ENCODE peak calls at places on chromosomes 5 and 9, in four cellular contexts. One of them, this sample, is unnamed.

GRCh38 chr5:154829181-154829588 is 21.2 kb downstream of the FAXDC2 start:
- DNase-seq in tibial nerve: no peak
- DNase-seq in right lobe of liver: no peak
- DNase-seq in PC-3: no peak
- DNase-seq in this sample: no peak

GRCh38 chr5:81398741-81399140 is 4.8 kb upstream of the ACOT12 start:
- DNase-seq in tibial nerve: no peak
- DNase-seq in right lobe of liver: no peak
- DNase-seq in PC-3: no peak
- DNase-seq in this sample: no peak

GRCh38 chr5:136285501-136285900 is 79.8 kb downstream of the TRPC7 start:
- DNase-seq in tibial nerve: no peak
- DNase-seq in right lobe of liver: no peak
- DNase-seq in PC-3: no peak
- DNase-seq in this sample: no peak

GRCh38 chr9:76893395-76893932 is 12.4 kb downstream of the PRUNE2 start:
- DNase-seq in tibial nerve: no peak
- DNase-seq in right lobe of liver: no peak
- DNase-seq in PC-3: no peak
- DNase-seq in this sample: no peak

GRCh38 chr5:113435571-113435970 is 782 bp upstream of the TSSK1B start:
- DNase-seq in tibial nerve: no peak
- DNase-seq in right lobe of liver: no peak
- DNase-seq in PC-3: no peak
- DNase-seq in this sample: no peak

GRCh38 chr5:155307219-155307618 is 293.7 kb downstream of the KIF4B start:
- DNase-seq in tibial nerve: no peak
- DNase-seq in right lobe of liver: no peak
- DNase-seq in PC-3: no peak
- DNase-seq in this sample: no peak

GRCh38 chr9:120184266-120184665 is 395.7 kb downstream of the CDK5RAP2 start:
- DNase-seq in tibial nerve: no peak
- DNase-seq in right lobe of liver: no peak
- DNase-seq in PC-3: no peak
- DNase-seq in this sample: no peak

GRCh38 chr5:124678478-124678877 is 68.0 kb downstream of the ZNF608 start:
- DNase-seq in tibial nerve: no peak
- DNase-seq in right lobe of liver: no peak
- DNase-seq in PC-3: no peak
- DNase-seq in this sample: no peak

GRCh38 chr5:174177531-174177930 is 132.0 kb downstream of the NSG2 start:
- DNase-seq in tibial nerve: no peak
- DNase-seq in right lobe of liver: no peak
- DNase-seq in PC-3: no peak
- DNase-seq in this sample: no peak

GRCh38 chr5:93790401-93790800 is 49.0 kb upstream of the POU5F2 start:
- DNase-seq in tibial nerve: no peak
- DNase-seq in right lobe of liver: no peak
- DNase-seq in PC-3: peak; percentile 84
- DNase-seq in this sample: no peak

GRCh38 chr9:38026840-38027527 is 42.0 kb downstream of the SHB start:
- DNase-seq in tibial nerve: no peak
- DNase-seq in right lobe of liver: no peak
- DNase-seq in PC-3: no peak
- DNase-seq in this sample: no peak

GRCh38 chr5:6634327-6634713 is 1.1 kb downstream of the SRD5A1 start:
- DNase-seq in tibial nerve: no peak
- DNase-seq in right lobe of liver: no peak
- DNase-seq in PC-3: peak; percentile 50
- DNase-seq in this sample: no peak

GRCh38 chr9:82934949-82935348 is 128.0 kb downstream of the RASEF start:
- DNase-seq in tibial nerve: no peak
- DNase-seq in right lobe of liver: no peak
- DNase-seq in PC-3: peak; percentile 87
- DNase-seq in this sample: no peak

GRCh38 chr9:84271887-84272556 is 68.5 kb downstream of the SLC28A3 start:
- DNase-seq in tibial nerve: no peak
- DNase-seq in right lobe of liver: no peak
- DNase-seq in PC-3: no peak
- DNase-seq in this sample: no peak

GRCh38 chr5:144203750-144204596 is 33.3 kb downstream of the KCTD16 start:
- DNase-seq in tibial nerve: peak; percentile 87
- DNase-seq in right lobe of liver: no peak
- DNase-seq in PC-3: peak; percentile 73
- DNase-seq in this sample: no peak

GRCh38 chr9:125758986-125759811 is 12.0 kb downstream of the PBX3 start:
- DNase-seq in tibial nerve: no peak
- DNase-seq in right lobe of liver: no peak
- DNase-seq in PC-3: peak; percentile 44
- DNase-seq in this sample: no peak

GRCh38 chr5:54868511-54869483 is 116.6 kb downstream of the ESM1 start:
- DNase-seq in tibial nerve: no peak
- DNase-seq in right lobe of liver: no peak
- DNase-seq in PC-3: no peak
- DNase-seq in this sample: no peak

GRCh38 chr9:33498387-33498786 is 24.7 kb upstream of the NOL6 start:
- DNase-seq in tibial nerve: no peak
- DNase-seq in right lobe of liver: no peak
- DNase-seq in PC-3: peak; percentile 41
- DNase-seq in this sample: no peak

GRCh38 chr9:37002413-37003217 is 31.5 kb downstream of the PAX5 start:
- DNase-seq in tibial nerve: no peak
- DNase-seq in right lobe of liver: no peak
- DNase-seq in PC-3: no peak
- DNase-seq in this sample: no peak

GRCh38 chr5:1110260-1110929 is 1.5 kb downstream of the SLC12A7 start:
- DNase-seq in tibial nerve: no peak
- DNase-seq in right lobe of liver: no peak
- DNase-seq in PC-3: peak; percentile 10
- DNase-seq in this sample: peak; percentile 51
- H3K4me3 ChIP-seq in tibial nerve: peak overlapping the region; percentile 80
- H3K4me3 ChIP-seq in right lobe of liver: peak overlapping the region; percentile 98
- H3K4me3 ChIP-seq in PC-3: peak overlapping the region; percentile 89
- H3K4me3 ChIP-seq in this sample: peak overlapping the region; percentile 83

GRCh38 chr9:81724242-81724889 is 35.0 kb upstream of the TLE1 start:
- DNase-seq in tibial nerve: no peak
- DNase-seq in right lobe of liver: no peak
- DNase-seq in PC-3: peak; percentile 38
- DNase-seq in this sample: no peak

GRCh38 chr9:81729141-81729540 is 39.8 kb upstream of the TLE1 start:
- DNase-seq in tibial nerve: no peak
- DNase-seq in right lobe of liver: no peak
- DNase-seq in PC-3: no peak
- DNase-seq in this sample: no peak
- H3K4me1 ChIP-seq in tibial nerve: no peaks in the 10 kb centered on the region
- H3K4me1 ChIP-seq in right lobe of liver: no peaks in the 10 kb centered on the region
- H3K4me1 ChIP-seq in PC-3: no peaks in the 10 kb centered on the region
- H3K4me1 ChIP-seq in this sample: no peaks in the 10 kb centered on the region

GRCh38 chr9:98886691-98887229 is 56.9 kb upstream of the COL15A1 start:
- DNase-seq in tibial nerve: no peak
- DNase-seq in right lobe of liver: no peak
- DNase-seq in PC-3: no peak
- DNase-seq in this sample: no peak
- H3K27ac ChIP-seq in tibial nerve: no peak overlapping the region
- H3K27ac ChIP-seq in right lobe of liver: no peak overlapping the region
- H3K27ac ChIP-seq in PC-3: no peak overlapping the region
- H3K27ac ChIP-seq in this sample: no peak overlapping the region

GRCh38 chr5:88881566-88881965 is 1.4 kb downstream of the MEF2C start:
- DNase-seq in tibial nerve: no peak
- DNase-seq in right lobe of liver: no peak
- DNase-seq in PC-3: peak; percentile 35
- DNase-seq in this sample: no peak
- H3K4me3 ChIP-seq in tibial nerve: peak overlapping the region; percentile 63
- H3K4me3 ChIP-seq in right lobe of liver: peak overlapping the region; percentile 56
- H3K4me3 ChIP-seq in PC-3: peak overlapping the region; percentile 85
- H3K4me3 ChIP-seq in this sample: no peak overlapping the region

This sample was measured in CD8-positive, alpha-beta T cell.